ENCODE peak calls at places on chromosomes 1 and 21, in nine cellular contexts. K, Z, H, B, E, Q, A, S and V are unnamed samples.
A peak's percentile ranks its signal among the peaks of the same experiment; 100 is the strongest.

GRCh38 chr1:217907504-217907903 is 276.4 kb downstream of the SPATA17 start:
- DNase-seq in K (no peak), Z (no peak), H (no peak), B (no peak), E (no peak), Q (peak; percentile 24), A (no peak), S (no peak), V (no peak)

GRCh38 chr1:93061895-93062792 is 16.9 kb upstream of the MTF2 start:
- DNase-seq in K (no peak), Z (no peak), H (no peak), B (no peak), E (no peak), Q (no peak), A (peak; percentile 24), S (no peak), V (no peak)

GRCh38 chr1:229862017-229862774 is 204.8 kb upstream of the GALNT2 start:
- DNase-seq in K (no peak), Z (no peak), H (no peak), B (no peak), E (no peak), Q (no peak), A (no peak), S (no peak), V (no peak)

GRCh38 chr1:159122005-159122621 is 45.5 kb upstream of the AIM2 start:
- DNase-seq in K (no peak), Z (no peak), H (peak; percentile 3), B (no peak), E (peak; percentile 24), Q (no peak), A (no peak), S (no peak), V (no peak)

GRCh38 chr1:163824490-163824889 is 502.7 kb downstream of the NUF2 start:
- DNase-seq in K (no peak), Z (no peak), H (no peak), B (no peak), E (no peak), Q (no peak), A (no peak), S (no peak), V (no peak)

GRCh38 chr1:8632092-8632491 is 185.3 kb downstream of the RERE start:
- DNase-seq in K (no peak), Z (no peak), H (no peak), B (no peak), E (no peak), Q (no peak), A (no peak), S (no peak), V (no peak)

GRCh38 chr1:19203440-19203839 is 6.6 kb downstream of the UBR4 start:
- DNase-seq in K (no peak), Z (no peak), H (no peak), B (no peak), E (no peak), Q (no peak), A (no peak), S (no peak), V (no peak)

GRCh38 chr1:235112297-235113182 is 16.1 kb downstream of the TOMM20 start:
- DNase-seq in K (no peak), Z (no peak), H (no peak), B (no peak), E (no peak), Q (no peak), A (no peak), S (no peak), V (no peak)

GRCh38 chr1:24285231-24285630 is 33.9 kb upstream of the GRHL3 start:
- DNase-seq in K (no peak), Z (no peak), H (no peak), B (no peak), E (no peak), Q (no peak), A (no peak), S (no peak), V (no peak)

GRCh38 chr1:189149547-189150375 is 1327.9 kb downstream of the BRINP3 start:
- DNase-seq in K (no peak), Z (peak; percentile 34), H (no peak), B (no peak), E (no peak), Q (peak; percentile 18), A (no peak), S (no peak), V (no peak)

GRCh38 chr1:112268408-112268807 is 127.6 kb upstream of the CTTNBP2NL start:
- DNase-seq in K (no peak), Z (no peak), H (no peak), B (no peak), E (no peak), Q (no peak), A (no peak), S (no peak), V (no peak)

GRCh38 chr21:35281946-35282345 is 232.8 kb upstream of the RUNX1 start:
- DNase-seq in K (no peak), Z (no peak), H (no peak), B (no peak), E (no peak), Q (no peak), A (no peak), S (no peak), V (no peak)

GRCh38 chr1:97911266-97912215 is 9.3 kb downstream of the DPYD start:
- DNase-seq in K (no peak), Z (no peak), H (no peak), B (no peak), E (no peak), Q (no peak), A (no peak), S (no peak), V (no peak)

GRCh38 chr1:234778215-234779159 is 168.5 kb upstream of the IRF2BP2 start:
- DNase-seq in K (no peak), Z (peak; percentile 71), H (no peak), B (peak; percentile 72), E (no peak), Q (peak; percentile 45), A (no peak), S (no peak), V (no peak)

GRCh38 chr1:71667224-71667623 is 586.4 kb upstream of the ZRANB2 start:
- DNase-seq in K (no peak), Z (no peak), H (no peak), B (no peak), E (no peak), Q (no peak), A (no peak), S (no peak), V (no peak)

GRCh38 chr1:36136535-36136934 is 11.5 kb upstream of the COL8A2 start:
- DNase-seq in K (no peak), Z (no peak), H (no peak), B (no peak), E (no peak), Q (no peak), A (no peak), S (no peak), V (peak; percentile 71)

GRCh38 chr1:6082430-6082971 is 36.8 kb downstream of the KCNAB2 start:
- DNase-seq in K (no peak), Z (peak; percentile 80), H (no peak), B (no peak), E (no peak), Q (no peak), A (no peak), S (no peak), V (no peak)